ENCODE peak calls at places on chromosomes 3 and 15, in seven cellular contexts. O is H9, T is transverse colon, Z is epithelial cell of prostate, A is tibial nerve, S is brain microvascular endothelial cell, W is cardiac muscle cell. C is an unnamed sample.

GRCh38 chr15:85825719-85826118 is 31.0 kb upstream of the KLHL25 start:
- DNase-seq in S (no peak), T (no peak), Z (no peak), O (no peak), W (no peak), A (no peak), C (no peak)

GRCh38 chr3:181561605-181562031 is 150.1 kb upstream of the SOX2 start:
- DNase-seq in T (no peak), Z (no peak), W (no peak), O (no peak), A (no peak), S (no peak), C (no peak)

GRCh38 chr3:123129052-123129451 is 62.2 kb downstream of the PDIA5 start:
- DNase-seq in W (no peak), A (no peak), T (no peak), Z (no peak), S (no peak), O (no peak), C (no peak)

GRCh38 chr15:99090011-99090699 is 14.7 kb upstream of the SYNM start:
- DNase-seq in A (no peak), S (no peak), W (no peak), O (no peak), Z (no peak), T (peak; percentile 26), C (peak; percentile 68)

GRCh38 chr3:188153949-188154757 is at the start of gene LPP:
- DNase-seq in Z (no peak), W (peak; percentile 81), A (peak; percentile 58), T (peak; percentile 85), O (peak; percentile 81), S (peak; percentile 73), C (peak; percentile 67)

GRCh38 chr3:120909602-120909878 is 1.5 kb downstream of the STXBP5L start:
- DNase-seq in O (peak; percentile 37), T (no peak), Z (no peak), S (no peak), A (no peak), W (peak; percentile 2), C (no peak)

GRCh38 chr15:58585668-58586461 is 154.1 kb downstream of the LIPC start:
- DNase-seq in Z (no peak), W (no peak), O (no peak), S (no peak), A (no peak), T (no peak), C (no peak)

GRCh38 chr15:55060831-55061230 is 135.9 kb downstream of the RSL24D1 start:
- DNase-seq in T (no peak), O (no peak), Z (no peak), W (no peak), A (no peak), S (no peak), C (no peak)

GRCh38 chr3:152471814-152472605 is 203.3 kb downstream of the MBNL1 start:
- DNase-seq in Z (no peak), A (peak; percentile 93), W (peak; percentile 56), O (peak; percentile 37), T (peak; percentile 77), S (peak; percentile 61), C (no peak)

GRCh38 chr15:97747342-97747741 is 213.2 kb upstream of the ARRDC4 start:
- DNase-seq in O (peak; percentile 48), S (no peak), W (no peak), Z (no peak), A (no peak), T (no peak), C (no peak)

GRCh38 chr3:38634133-38634532 is 15.4 kb downstream of the SCN5A start:
- DNase-seq in A (no peak), Z (no peak), S (peak; percentile 46), O (no peak), T (no peak), W (no peak), C (no peak)

GRCh38 chr3:101902041-101902440 is 52.7 kb downstream of the NFKBIZ start:
- DNase-seq in S (peak; percentile 96), Z (peak; percentile 99), T (no peak), A (no peak), W (no peak), O (no peak), C (no peak)